ENCODE peak calls at places on chromosomes 13 and 19, in five cellular contexts. Y is stimulated activated CD4-positive, alpha-beta T cell treated with anti-CD3 and anti-CD28 coated beads, Interleukin-4, amount 100 ng/mL, for 48 hours; X is Caco-2; G is HT1080; P is NCI-H1930. N is an unnamed sample.

GRCh38 chr19:13150919-13151604 is 851 bp downstream of the IER2 start:
- DNase-seq in P (no peak), G (no peak), Y (no peak), X (peak), N (no peak)

GRCh38 chr19:18483119-18483518 is 38.8 kb downstream of the ELL start:
- DNase-seq in X (no peak), G (no peak), P (no peak), Y (no peak), N (no peak)

GRCh38 chr13:44759222-44759721 is 183.1 kb upstream of the TSC22D1 start:
- DNase-seq in G (peak), X (no peak), Y (no peak), P (no peak), N (no peak)

GRCh38 chr19:9407827-9408226 is 27.5 kb downstream of the ZNF266 start:
- DNase-seq in X (no peak), Y (no peak), P (no peak), G (peak), N (no peak)

GRCh38 chr19:291561-292280 is 518 bp upstream of the PLPP2 start:
- DNase-seq in Y (no peak), G (no peak), X (no peak), P (no peak), N (no peak)

GRCh38 chr13:21139374-21139773 is 37.0 kb downstream of the SKA3 start:
- DNase-seq in X (no peak), P (no peak), G (no peak), Y (no peak), N (no peak)

GRCh38 chr19:3821156-3821555 is 35.0 kb upstream of the MATK start:
- DNase-seq in P (no peak), G (no peak), Y (no peak), X (no peak), N (no peak)

GRCh38 chr13:94860981-94861407 is 148.6 kb upstream of the SOX21 start:
- DNase-seq in G (peak), P (no peak), X (no peak), Y (no peak), N (no peak)

GRCh38 chr13:111328111-111328802 is 7.8 kb downstream of the TEX29 start:
- DNase-seq in Y (no peak), G (no peak), P (no peak), X (no peak), N (no peak)

GRCh38 chr13:34748078-34748477 is 194.0 kb upstream of the NBEA start:
- DNase-seq in Y (no peak), G (peak), X (no peak), P (no peak), N (no peak)

GRCh38 chr13:78121459-78122348 is 203.1 kb upstream of the EDNRB start:
- DNase-seq in Y (peak), X (peak), G (peak), P (peak), N (peak)

GRCh38 chr19:45117666-45118065 is 24.7 kb downstream of the PPP1R37 start:
- DNase-seq in X (no peak), P (no peak), G (no peak), Y (no peak), N (no peak)

GRCh38 chr19:2720777-2721569 is at the start of gene DIRAS1:
- DNase-seq in G (no peak), X (no peak), Y (no peak), P (no peak), N (no peak)